ENCODE peak calls at places on chromosomes 13 and 19, in eight cellular contexts. C is activated CD4-positive, CD25-positive, alpha-beta regulatory T cell treated with anti-CD3 and anti-CD28 coated beads, Interleukin-2, amount 50 U/mL, for 72 hours; G is heart left ventricle; M is frontal cortex; L is left cardiac atrium; Z is RWPE2; F is activated naive CD8-positive, alpha-beta T cell treated with anti-CD3 and anti-CD28 coated beads, Interleukin-2, amount 50 U/mL, for 16 hours; Q is NCI-H1048. W is an unnamed sample.

GRCh38 chr19:14031719-14032480 is at the start of gene IL27RA:
- DNase-seq in Z (no peak), C (peak), Q (no peak), M (no peak), F (peak), L (peak), G (peak), W (no peak)

GRCh38 chr13:75838366-75839017 is 202.4 kb downstream of the LMO7 start:
- DNase-seq in Q (no peak), C (no peak), F (no peak), G (no peak), M (no peak), Z (no peak), L (no peak), W (no peak)

GRCh38 chr19:45767410-45767880 is 1.6 kb downstream of the SIX5 start:
- DNase-seq in Z (no peak), L (peak), M (peak), F (no peak), G (peak), C (no peak), Q (no peak), W (peak)

GRCh38 chr13:79548886-79549285 is 67.9 kb downstream of the NDFIP2 start:
- DNase-seq in Q (no peak), G (no peak), C (no peak), Z (no peak), L (no peak), F (no peak), M (no peak), W (no peak)

GRCh38 chr19:50669319-50670101 is 20.3 kb downstream of the C19orf81 start:
- DNase-seq in F (no peak), L (no peak), G (no peak), Q (no peak), C (peak), M (no peak), Z (no peak), W (peak)

GRCh38 chr19:1318678-1319471 is 33.2 kb downstream of the EFNA2 start:
- DNase-seq in L (no peak), C (no peak), Q (no peak), Z (no peak), M (no peak), F (no peak), G (no peak), W (peak)

GRCh38 chr19:37905936-37906867 is at the start of gene WDR87:
- DNase-seq in G (peak), L (peak), Z (no peak), Q (no peak), M (no peak), C (peak), F (no peak), W (peak)

GRCh38 chr13:109156181-109156935 is 526.9 kb downstream of the MYO16 start:
- DNase-seq in L (no peak), F (no peak), G (no peak), C (no peak), Q (no peak), M (no peak), Z (no peak), W (no peak)

GRCh38 chr13:75934889-75935288 is 298.8 kb downstream of the LMO7 start:
- DNase-seq in G (no peak), C (no peak), Z (no peak), M (no peak), F (no peak), Q (no peak), L (no peak), W (no peak)

GRCh38 chr13:109869312-109870237 is 83.2 kb upstream of the IRS2 start:
- DNase-seq in G (peak), C (no peak), M (no peak), L (peak), F (no peak), Q (peak), Z (no peak), W (peak)

GRCh38 chr13:97327071-97327470 is 104.9 kb downstream of the MBNL2 start:
- DNase-seq in M (no peak), C (no peak), F (no peak), Q (no peak), Z (no peak), G (no peak), L (no peak), W (no peak)

GRCh38 chr13:27270594-27271520 is at the start of gene RASL11A:
- DNase-seq in G (peak), M (peak), F (peak), C (peak), L (peak), Q (peak), Z (peak), W (peak)

GRCh38 chr13:107200491-107200890 is 632.6 kb upstream of the ARGLU1 start:
- DNase-seq in G (no peak), F (no peak), C (no peak), L (no peak), Z (no peak), Q (no peak), M (no peak), W (no peak)

GRCh38 chr13:79937311-79938243 is 403.3 kb downstream of the SPRY2 start:
- DNase-seq in F (no peak), Q (no peak), M (no peak), Z (no peak), G (no peak), C (no peak), L (no peak), W (no peak)

GRCh38 chr13:79541426-79542049 is 60.6 kb downstream of the NDFIP2 start:
- DNase-seq in L (no peak), G (no peak), M (no peak), Z (no peak), F (no peak), C (no peak), Q (no peak), W (peak)

GRCh38 chr19:52690395-52691214 is 44.2 kb downstream of the ZNF611 start:
- DNase-seq in M (peak), L (peak), F (peak), Q (peak), G (peak), C (peak), Z (peak), W (peak)

GRCh38 chr13:24511824-24512207 is 762 bp downstream of the PARP4 start:
- DNase-seq in M (no peak), Q (no peak), Z (no peak), C (no peak), L (no peak), G (no peak), F (no peak), W (peak)

GRCh38 chr13:98839826-98840769 is 87.6 kb upstream of the SLC15A1 start:
- DNase-seq in G (peak), L (peak), M (peak), Q (peak), F (no peak), Z (no peak), C (peak), W (peak)

GRCh38 chr13:94251801-94252200 is 227.7 kb downstream of the DCT start:
- DNase-seq in C (no peak), L (peak), M (no peak), F (no peak), Z (no peak), G (no peak), Q (no peak), W (no peak)

GRCh38 chr19:31826325-31826724 is 477.1 kb upstream of the TSHZ3 start:
- DNase-seq in M (no peak), F (no peak), L (no peak), Q (no peak), G (no peak), C (no peak), Z (no peak), W (no peak)

GRCh38 chr19:56383826-56384605 is 9.3 kb downstream of the ZNF582 start:
- DNase-seq in G (no peak), L (no peak), Q (no peak), Z (no peak), M (no peak), F (no peak), C (no peak), W (no peak)

GRCh38 chr13:20177049-20177831 is 15.5 kb downstream of the GJB2 start:
- DNase-seq in Q (no peak), L (no peak), F (no peak), C (no peak), G (no peak), M (no peak), Z (no peak), W (no peak)

GRCh38 chr13:26971990-26972888 is 199.4 kb downstream of the USP12 start:
- DNase-seq in C (no peak), G (no peak), Z (no peak), Q (no peak), L (no peak), F (no peak), M (no peak), W (peak)

GRCh38 chr19:30667227-30667626 is 295.0 kb downstream of the ZNF536 start:
- DNase-seq in G (no peak), Z (no peak), M (no peak), L (no peak), C (no peak), Q (no peak), F (no peak), W (no peak)

GRCh38 chr13:91369432-91369831 is 21.9 kb downstream of the MIR17HG start:
- DNase-seq in F (no peak), Z (no peak), Q (no peak), L (no peak), C (no peak), M (no peak), G (no peak), W (no peak)

GRCh38 chr19:10553943-10554381 is 10.3 kb downstream of the ATG4D start:
- DNase-seq in Q (no peak), M (peak), F (no peak), Z (no peak), C (no peak), G (no peak), L (no peak), W (no peak)

GRCh38 chr19:53123400-53123799 is 9.3 kb downstream of the ZNF415 start:
- DNase-seq in M (no peak), G (no peak), Z (no peak), L (no peak), F (no peak), Q (no peak), C (no peak), W (no peak)

GRCh38 chr19:2616741-2617392 is 85.6 kb downstream of the GNG7 start:
- DNase-seq in M (no peak), L (peak), G (peak), Q (no peak), C (no peak), Z (no peak), F (no peak), W (no peak)

GRCh38 chr13:101576452-101576851 is 124.0 kb downstream of the ITGBL1 start:
- DNase-seq in Z (no peak), F (no peak), M (no peak), L (no peak), Q (no peak), G (no peak), C (no peak), W (peak)

GRCh38 chr13:75870397-75870801 is 234.3 kb downstream of the LMO7 start:
- DNase-seq in C (no peak), Z (no peak), G (no peak), F (no peak), M (no peak), Q (no peak), L (no peak), W (peak)

GRCh38 chr13:29703421-29703820 is 107.9 kb upstream of the SLC7A1 start:
- DNase-seq in C (no peak), L (no peak), M (no peak), Q (no peak), Z (no peak), G (no peak), F (no peak), W (no peak)

GRCh38 chr13:22214184-22214583 is 543.3 kb downstream of the FGF9 start:
- DNase-seq in G (no peak), Q (no peak), L (no peak), Z (no peak), F (no peak), M (no peak), C (no peak), W (no peak)

GRCh38 chr19:10295305-10295846 is 5.6 kb downstream of the ICAM5 start:
- DNase-seq in Z (no peak), F (no peak), C (peak), M (no peak), L (no peak), G (no peak), Q (no peak), W (no peak)

GRCh38 chr19:51501594-51502263 is at the start of gene SIGLEC12:
- DNase-seq in G (peak), C (no peak), F (no peak), M (no peak), L (no peak), Q (no peak), Z (no peak), W (no peak)

W was measured in NCI-H1417.